ENCODE peak calls at places on chromosomes 5 and 9, in four cellular contexts. M is K562, S is H1, O is HepG2. Q is an unnamed sample.
A peak's percentile ranks its signal among the peaks of the same experiment; 100 is the strongest.

GRCh38 chr5:111310713-111311620 is 86.8 kb downstream of the CAMK4 start:
- DNase-seq in O (no peak), S (no peak), M (no peak), Q (no peak)

GRCh38 chr9:22052376-22052945 is 43.4 kb upstream of the CDKN2B start:
- DNase-seq in M (no peak), O (peak; percentile 56), S (no peak), Q (no peak)

GRCh38 chr5:10648806-10649517 is 85.1 kb downstream of the ANKRD33B start:
- DNase-seq in S (no peak), O (no peak), M (no peak), Q (no peak)

GRCh38 chr9:134776080-134776796 is 104.4 kb upstream of the FCN2 start:
- DNase-seq in S (no peak), M (no peak), O (no peak), Q (no peak)

GRCh38 chr9:137323531-137324331 is 21.7 kb upstream of the NRARP start:
- DNase-seq in O (no peak), S (no peak), M (no peak), Q (no peak)

GRCh38 chr9:33272061-33272460 is 7.2 kb downstream of the CHMP5 start:
- DNase-seq in M (peak; percentile 44), S (no peak), O (no peak), Q (no peak)

GRCh38 chr5:107331312-107331711 is 339.4 kb downstream of the EFNA5 start:
- DNase-seq in S (no peak), M (no peak), O (no peak), Q (no peak)

GRCh38 chr5:160118349-160119141 is 705 bp downstream of the PWWP2A start:
- DNase-seq in S (no peak), M (peak; percentile 59), O (no peak), Q (no peak)

GRCh38 chr9:98378206-98379193 is 123.1 kb upstream of the TBC1D2 start:
- DNase-seq in M (peak; percentile 44), S (no peak), O (no peak), Q (no peak)

GRCh38 chr5:79032031-79032711 is 37.3 kb downstream of the DMGDH start:
- DNase-seq in M (no peak), S (no peak), O (no peak), Q (no peak)
- TF ChIP-seq RFX5 in M (no peak), S (no peak), O (no peak), Q (no peak)

DNA sequence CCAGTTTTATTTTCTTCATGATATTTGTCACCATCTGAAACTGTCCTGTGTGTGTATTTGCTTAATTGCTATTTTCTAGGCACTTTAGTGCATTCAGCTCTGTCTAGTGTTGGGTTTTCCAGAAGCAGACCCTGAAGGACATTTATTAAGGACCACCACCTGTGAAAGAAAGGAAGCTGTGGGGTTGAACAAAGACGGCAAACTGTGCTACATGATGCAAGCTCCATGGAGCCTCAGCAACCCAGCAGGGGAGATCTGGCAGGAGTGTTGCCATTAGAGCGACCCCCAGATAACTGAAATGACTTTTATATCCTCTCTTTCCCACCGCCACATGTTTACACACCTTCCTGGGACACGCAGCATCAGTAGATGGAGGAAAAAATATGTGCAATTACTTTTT is 125.5 kb downstream of the GABRB2 start:
- DNase-seq in O (no peak), M (no peak), S (no peak), Q (no peak)
- TF ChIP-seq SP1 in O (no peak), M (no peak), S (no peak), Q (no peak)

DNA sequence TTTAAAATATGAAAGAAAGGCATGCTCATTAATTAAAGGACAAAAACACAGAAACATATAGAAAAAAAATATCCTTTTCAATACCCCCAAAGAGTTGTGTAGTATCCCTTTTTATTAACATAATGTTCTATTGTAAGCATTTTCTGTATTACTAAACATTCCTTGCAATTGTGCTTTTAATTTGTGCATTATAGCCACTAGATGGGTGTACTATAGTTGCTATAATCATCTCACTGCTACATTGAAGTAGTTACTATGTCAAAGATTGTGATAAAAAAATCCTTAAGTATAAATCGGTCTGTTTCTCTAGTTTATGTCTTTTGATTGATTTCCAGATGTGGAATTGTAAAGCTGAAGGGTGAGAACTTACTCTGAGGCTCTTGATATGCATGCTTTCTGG is 21.4 kb downstream of the FREM1 start:
- DNase-seq in S (no peak), O (no peak), M (no peak), Q (no peak)
- TF ChIP-seq RAD21 in S (no peak), O (no peak), M (no peak), Q (no peak)

GRCh38 chr5:161380550-161380949 is 166.0 kb downstream of the GABRB2 start:
- DNase-seq in M (no peak), O (no peak), S (no peak), Q (peak; percentile 45)

GRCh38 chr5:161382702-161383101 is 163.8 kb downstream of the GABRB2 start:
- DNase-seq in M (no peak), S (no peak), O (no peak), Q (no peak)

DNA sequence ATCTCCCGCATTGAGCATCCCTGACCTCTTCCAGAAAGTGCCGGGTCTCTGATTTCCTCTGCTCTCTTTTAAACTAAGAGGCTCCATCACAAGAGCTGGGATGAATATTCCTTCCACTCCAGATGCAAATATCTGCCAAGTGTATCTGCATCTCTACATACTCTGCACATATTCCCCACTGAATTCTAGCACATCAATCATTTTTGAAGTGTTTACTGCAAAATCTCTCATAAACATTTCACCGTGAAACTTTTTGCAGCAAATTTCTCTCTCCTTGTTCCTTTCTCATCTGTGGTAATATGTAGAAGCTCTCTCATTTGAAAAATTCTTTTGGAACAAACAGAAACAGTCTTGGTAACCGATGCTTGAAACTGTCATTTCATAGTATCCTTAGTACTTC is 161.4 kb downstream of the GABRB2 start:
- DNase-seq in M (no peak), O (no peak), S (no peak), Q (no peak)
- TF ChIP-seq RFX5 in M (no peak), O (no peak), S (no peak), Q (no peak)

GRCh38 chr9:745761-746414 is 95.6 kb upstream of the DMRT1 start:
- DNase-seq in O (peak; percentile 29), M (no peak), S (no peak), Q (no peak)
- TF ChIP-seq SP1 in O (no peak), M (no peak), S (no peak), Q (no peak)

GRCh38 chr5:146805099-146805498 is 73.5 kb downstream of the PPP2R2B start:
- DNase-seq in M (no peak), O (no peak), S (no peak), Q (no peak)
- TF ChIP-seq RAD21 in M (no peak), O (no peak), S (no peak), Q (no peak)

DNA sequence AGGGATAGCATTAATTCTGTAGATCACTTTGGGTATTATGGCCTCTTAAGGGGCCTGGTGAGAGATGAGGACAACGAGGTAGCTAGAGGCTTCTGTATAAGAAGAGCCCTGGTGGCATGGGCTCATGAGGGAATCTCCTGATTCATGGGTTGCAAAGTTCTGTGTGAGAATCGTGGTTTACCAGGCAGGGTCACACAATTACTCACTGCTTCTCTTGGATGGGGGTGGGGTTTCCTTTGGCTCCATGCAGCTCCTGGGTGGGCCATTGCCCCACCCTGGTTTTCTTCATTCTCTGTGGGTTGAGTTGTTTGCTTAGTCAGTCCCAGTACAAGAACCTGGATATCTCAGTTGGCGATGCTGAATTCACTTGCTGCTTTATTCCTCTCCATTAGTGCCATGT is 30.9 kb upstream of the TNFSF15 start:
- DNase-seq in O (no peak), S (no peak), M (no peak), Q (no peak)
- TF ChIP-seq RFX5 in O (no peak), S (no peak), M (no peak), Q (no peak)

DNA sequence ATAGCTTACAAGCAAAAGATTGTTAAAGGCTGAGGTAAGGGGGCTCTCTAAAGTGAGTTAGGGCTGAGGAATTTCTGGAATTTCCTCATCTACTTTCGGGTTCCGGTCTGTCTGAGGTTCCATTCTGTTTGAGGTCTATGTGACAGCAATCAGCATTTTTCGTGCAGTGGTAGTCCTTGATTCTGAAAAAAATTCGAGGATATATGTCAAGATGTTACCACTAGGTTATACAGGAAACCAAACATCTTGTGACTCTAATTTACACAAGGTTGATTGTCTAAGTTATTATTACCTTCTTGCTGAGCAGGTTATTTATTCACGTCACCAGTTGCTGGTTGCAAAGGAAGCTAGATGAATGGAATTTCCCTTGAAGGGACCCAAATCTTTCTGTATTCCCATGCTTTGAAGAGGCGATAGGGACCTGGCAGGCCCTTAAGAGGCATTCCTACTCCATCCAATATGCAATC is 35.2 kb downstream of the RLN2 start:
- DNase-seq in M (no peak), O (peak; percentile 38), S (peak; percentile 49), Q (no peak)
- TF ChIP-seq SP1 in M (no peak), O (no peak), S (peak; percentile 30), Q (no peak)

GRCh38 chr5:139226131-139226530 is 28.0 kb upstream of the SIL1 start:
- DNase-seq in S (no peak), O (no peak), M (no peak), Q (no peak)
- TF ChIP-seq RAD21 in S (no peak), O (no peak), M (no peak), Q (no peak)